ENCODE peak calls at places on chromosomes 1 and 21, in six cellular contexts. S is fibroblast of lung, R is Peyer's patch, D is prostate gland, Y is body of pancreas, F is lower lobe of right lung. U is an unnamed sample. For H3K36me3, the result is how much of the 10 kb centered on the place peaks cover.

GRCh38 chr1:54069792-54070548 is 16.6 kb downstream of the TCEANC2 start:
- DNase-seq in S (peak), R (no peak), D (no peak), Y (no peak), F (no peak), U (no peak)

GRCh38 chr21:34201001-34201400 is 127.6 kb downstream of the MRPS6 start:
- DNase-seq in S (no peak), R (no peak), D (no peak), Y (peak), F (no peak), U (no peak)

GRCh38 chr1:3457910-3458621 is 3.6 kb downstream of the ARHGEF16 start:
- DNase-seq in S (no peak), R (peak), D (peak), Y (no peak), F (no peak), U (no peak)

GRCh38 chr1:246784621-246785535 is 60.7 kb downstream of the SCCPDH start:
- DNase-seq in S (peak), R (no peak), D (no peak), Y (no peak), F (no peak), U (peak)

GRCh38 chr1:160795951-160796383 is at the start of gene LY9:
- DNase-seq in S (no peak), R (no peak), D (no peak), Y (peak), F (no peak), U (peak)

GRCh38 chr1:152646656-152647055 is 16.5 kb upstream of the LCE2D start:
- DNase-seq in S (no peak), R (no peak), D (no peak), Y (no peak), F (no peak), U (no peak)

GRCh38 chr1:5119496-5120234 is 465.3 kb downstream of the AJAP1 start:
- DNase-seq in S (no peak), R (no peak), D (no peak), Y (peak), F (no peak), U (no peak)

GRCh38 chr1:23177438-23178380 is 9.1 kb upstream of the LUZP1 start:
- DNase-seq in S (peak), R (peak), D (peak), Y (peak), F (peak), U (peak)

GRCh38 chr21:27464643-27465042 is 497.8 kb upstream of the ADAMTS5 start:
- DNase-seq in S (no peak), R (no peak), D (no peak), Y (no peak), F (no peak), U (no peak)

GRCh38 chr1:156910309-156910782 is 10.1 kb upstream of the LRRC71 start:
- DNase-seq in S (no peak), R (peak), D (peak), Y (peak), F (peak), U (no peak)

DNA sequence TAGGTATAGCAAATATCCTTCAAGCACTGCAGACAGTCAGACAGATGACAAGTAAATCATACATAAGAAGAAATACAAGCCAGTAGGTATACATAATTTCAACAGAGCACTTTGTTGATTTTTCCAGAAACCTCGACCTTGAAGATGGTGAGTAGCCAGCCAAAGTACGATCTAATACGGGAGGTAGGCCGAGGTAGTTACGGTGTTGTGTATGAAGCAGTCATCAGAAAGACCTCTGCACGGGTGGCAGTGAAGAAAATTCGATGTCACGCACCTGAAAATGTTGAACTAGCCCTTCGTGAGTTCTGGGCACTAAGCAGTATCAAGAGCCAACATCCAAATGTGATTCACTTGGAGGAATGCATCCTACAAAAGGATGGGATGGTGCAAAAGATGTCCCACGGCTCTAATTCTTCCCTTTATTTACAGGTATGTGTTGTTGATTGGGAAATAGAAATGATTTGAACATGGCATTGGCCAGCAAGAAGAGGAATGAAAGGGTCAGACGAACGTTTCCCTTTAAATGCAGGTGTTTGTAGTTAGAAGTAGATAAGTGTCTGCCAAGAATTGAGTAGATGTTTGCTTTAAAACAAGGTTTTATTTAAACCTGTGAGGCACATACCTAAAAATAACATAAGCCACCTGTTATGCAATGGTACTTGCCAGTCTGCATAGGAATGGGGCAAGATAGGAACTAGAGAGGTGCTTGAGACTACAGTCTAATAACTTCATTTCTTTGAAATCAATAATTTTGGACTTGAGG is 2.7 kb downstream of the PDIK1L start:
- DNase-seq in S (no peak), R (no peak), D (no peak), Y (peak), F (no peak), U (no peak)
- H3K36me3 ChIP-seq in S (under half), R (under half), D (under half), Y (under half), F (half or more), U (under half)

DNA sequence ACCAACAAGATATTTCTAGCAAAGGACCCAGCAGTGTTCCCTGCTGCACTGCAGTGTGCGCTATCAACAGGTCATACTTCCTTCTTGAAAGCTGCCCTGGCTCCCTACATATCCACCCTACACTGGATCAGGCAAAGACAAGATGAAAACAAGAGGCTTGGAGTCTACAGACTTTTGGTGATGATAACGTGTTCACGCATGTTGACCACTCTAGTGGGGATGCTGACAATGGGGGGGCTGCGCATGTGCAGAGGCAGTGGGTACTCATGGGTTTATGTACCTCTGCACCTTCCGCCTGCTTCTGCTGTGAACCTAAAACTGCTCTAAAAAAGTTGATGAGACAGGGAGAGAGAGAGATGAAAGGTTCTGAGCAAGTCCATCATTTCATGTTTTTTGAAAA is 5.5 kb downstream of the ENO1 start:
- DNase-seq in S (no peak), R (no peak), D (no peak), Y (no peak), F (no peak), U (no peak)
- H3K36me3 ChIP-seq in S (under half), R (under half), D (under half), Y (under half), F (half or more), U (half or more)

DNA sequence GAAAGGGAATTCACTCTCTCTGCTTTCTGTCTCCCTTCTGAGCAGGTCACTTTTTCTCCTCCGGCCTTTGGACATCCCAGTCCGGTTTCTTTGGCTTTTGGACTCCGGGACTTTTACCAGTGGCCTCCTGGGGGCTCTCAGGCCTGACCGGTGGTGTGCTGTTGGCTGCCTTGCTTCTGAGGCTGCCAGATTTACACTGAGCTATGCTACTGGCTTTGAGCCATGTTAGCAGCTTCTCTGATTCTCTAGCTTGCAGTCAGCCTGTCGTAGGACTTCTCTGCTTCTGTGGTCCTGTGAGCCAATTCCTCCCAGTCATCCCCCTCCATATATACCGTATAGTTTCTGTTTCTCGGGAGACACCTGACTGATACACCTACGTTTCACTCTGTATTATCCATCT is 178.3 kb downstream of the RYR2 start:
- DNase-seq in S (peak), R (no peak), D (no peak), Y (peak), F (no peak), U (no peak)
- H3K36me3 ChIP-seq in S (under half), R (under half), D (under half), Y (under half), F (under half), U (under half)

DNA sequence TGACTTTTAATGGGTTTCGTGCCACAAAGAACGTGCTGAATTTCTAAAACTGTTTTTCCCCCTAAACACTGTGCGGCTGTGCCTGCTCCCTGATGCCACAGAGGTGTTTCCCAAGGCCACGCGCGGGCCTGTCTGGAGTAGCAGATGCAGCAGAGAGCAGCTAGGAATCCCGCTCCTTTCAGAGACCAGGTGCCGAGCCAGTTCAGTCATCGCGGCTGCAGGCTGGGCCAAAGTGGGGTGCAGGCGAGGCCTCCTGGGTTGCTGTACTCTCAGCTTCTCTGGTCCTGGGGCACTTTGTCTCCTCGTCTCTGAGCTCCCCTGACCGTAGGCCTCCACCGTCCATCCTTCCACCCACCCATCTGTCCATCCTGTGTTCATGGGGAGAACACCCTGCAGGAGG is 17.4 kb upstream of the DIP2A start:
- DNase-seq in S (no peak), R (no peak), D (no peak), Y (no peak), F (peak), U (no peak)
- H3K36me3 ChIP-seq in S (under half), R (under half), D (under half), Y (under half), F (half or more), U (under half)